ENCODE peak calls at places on chromosome 3, in eight cellular contexts. Z, N, R, E, S, Y, V and W are unnamed samples.
A peak's percentile ranks its signal among the peaks of the same experiment; 100 is the strongest.

GRCh38 chr3:124832782-124833709 is 54.1 kb downstream of the ITGB5 start:
- DNase-seq in Y (no peak), V (no peak), N (no peak), Z (peak; percentile 80), S (peak; percentile 78), E (no peak), R (no peak), W (peak; percentile 47)

GRCh38 chr3:17928502-17929145 is 186.2 kb upstream of the TBC1D5 start:
- DNase-seq in V (no peak), R (no peak), Z (no peak), E (no peak), S (no peak), Y (no peak), N (no peak), W (no peak)

GRCh38 chr3:176766862-176767261 is 430.4 kb downstream of the TBL1XR1 start:
- DNase-seq in Z (no peak), N (no peak), E (peak; percentile 60), V (no peak), R (no peak), Y (no peak), S (peak; percentile 5), W (no peak)

GRCh38 chr3:176651622-176652021 is 545.7 kb downstream of the TBL1XR1 start:
- DNase-seq in N (no peak), R (no peak), E (no peak), V (no peak), Y (no peak), Z (peak; percentile 10), S (no peak), W (no peak)

GRCh38 chr3:31724681-31725080 is 192.0 kb downstream of the STT3B start:
- DNase-seq in Z (peak; percentile 69), V (no peak), Y (no peak), E (peak; percentile 60), R (no peak), S (no peak), N (no peak), W (no peak)

GRCh38 chr3:113659121-113659531 is 37.3 kb downstream of the USF3 start:
- DNase-seq in V (no peak), Z (peak; percentile 39), E (no peak), Y (no peak), N (no peak), R (no peak), S (no peak), W (no peak)

GRCh38 chr3:119579366-119580147 is at the start of gene ADPRH:
- DNase-seq in S (peak; percentile 53), Z (peak; percentile 72), N (peak; percentile 86), R (peak; percentile 50), E (peak; percentile 65), V (peak; percentile 33), Y (peak; percentile 97), W (no peak)

GRCh38 chr3:101803152-101803782 is 24.3 kb downstream of the NXPE3 start:
- DNase-seq in R (peak; percentile 54), Z (peak; percentile 89), N (peak; percentile 51), V (no peak), E (peak; percentile 82), Y (no peak), S (no peak), W (peak; percentile 64)

GRCh38 chr3:52147804-52148203 is 6.4 kb downstream of the POC1A start:
- DNase-seq in N (no peak), S (no peak), V (no peak), Y (no peak), Z (peak; percentile 24), E (no peak), R (no peak), W (no peak)

GRCh38 chr3:10432156-10432845 is 73.1 kb downstream of the ATP2B2 start:
- DNase-seq in Y (peak; percentile 27), E (peak; percentile 19), Z (no peak), V (no peak), R (no peak), N (no peak), S (no peak), W (no peak)

GRCh38 chr3:152480282-152480953 is 211.7 kb downstream of the MBNL1 start:
- DNase-seq in S (no peak), E (no peak), V (no peak), R (no peak), Y (no peak), N (no peak), Z (no peak), W (no peak)

GRCh38 chr3:82978368-82978767 is 1216.9 kb upstream of the GBE1 start:
- DNase-seq in N (no peak), Z (peak; percentile 33), E (no peak), R (no peak), V (no peak), Y (no peak), S (no peak), W (no peak)

GRCh38 chr3:71504250-71505036 is 79.1 kb downstream of the FOXP1 start:
- DNase-seq in Y (no peak), Z (peak; percentile 90), R (no peak), V (no peak), N (no peak), E (peak; percentile 93), S (peak; percentile 89), W (peak; percentile 40)

GRCh38 chr3:153414972-153415371 is 252.9 kb downstream of the RAP2B start:
- DNase-seq in Z (peak; percentile 34), N (no peak), V (no peak), Y (no peak), S (no peak), E (no peak), R (no peak), W (no peak)

GRCh38 chr3:155332668-155333160 is 39.2 kb upstream of the STRIT1 start:
- DNase-seq in Z (no peak), R (no peak), S (no peak), V (no peak), N (no peak), Y (no peak), E (no peak), W (no peak)

GRCh38 chr3:123154346-123154985 is 47.3 kb upstream of the SEC22A start:
- DNase-seq in Z (no peak), S (no peak), Y (peak; percentile 41), R (peak; percentile 25), N (no peak), V (no peak), E (no peak), W (no peak)

GRCh38 chr3:82236257-82236656 is 474.8 kb upstream of the GBE1 start:
- DNase-seq in Z (no peak), R (no peak), S (no peak), V (no peak), E (no peak), N (no peak), Y (no peak), W (no peak)

GRCh38 chr3:61985020-61985419 is 388.3 kb downstream of the FEZF2 start:
- DNase-seq in S (no peak), V (no peak), R (no peak), Y (no peak), N (no peak), E (peak; percentile 67), Z (peak; percentile 67), W (peak; percentile 87)

GRCh38 chr3:37435572-37435971 is 261.2 kb upstream of the LRRFIP2 start:
- DNase-seq in Y (no peak), V (no peak), Z (no peak), S (no peak), N (no peak), R (no peak), E (no peak), W (no peak)

GRCh38 chr3:136023264-136023978 is 57.9 kb downstream of the PPP2R3A start:
- DNase-seq in N (no peak), Z (no peak), E (no peak), R (no peak), S (no peak), Y (no peak), V (no peak), W (no peak)

GRCh38 chr3:8307545-8308110 is 194.0 kb upstream of the LMCD1 start:
- DNase-seq in V (no peak), R (no peak), N (no peak), Y (no peak), Z (no peak), E (no peak), S (no peak), W (no peak)

GRCh38 chr3:25584011-25584789 is 80.5 kb downstream of the TOP2B start:
- DNase-seq in R (no peak), V (no peak), Z (no peak), S (no peak), Y (no peak), N (no peak), E (no peak), W (no peak)

GRCh38 chr3:50238549-50239026 is 2.6 kb downstream of the GNAI2 start:
- DNase-seq in S (no peak), E (peak; percentile 74), Y (peak; percentile 94), Z (no peak), N (peak; percentile 93), R (peak; percentile 82), V (no peak), W (no peak)
- H3K4me3 ChIP-seq in S (peak overlapping the region; percentile 80), E (peak overlapping the region; percentile 62), Y (peak overlapping the region; percentile 88), Z (peak overlapping the region; percentile 83), N (peak overlapping the region; percentile 54), R (no peak overlapping the region), V (peak overlapping the region; percentile 86), W (peak overlapping the region; percentile 86)

DNA sequence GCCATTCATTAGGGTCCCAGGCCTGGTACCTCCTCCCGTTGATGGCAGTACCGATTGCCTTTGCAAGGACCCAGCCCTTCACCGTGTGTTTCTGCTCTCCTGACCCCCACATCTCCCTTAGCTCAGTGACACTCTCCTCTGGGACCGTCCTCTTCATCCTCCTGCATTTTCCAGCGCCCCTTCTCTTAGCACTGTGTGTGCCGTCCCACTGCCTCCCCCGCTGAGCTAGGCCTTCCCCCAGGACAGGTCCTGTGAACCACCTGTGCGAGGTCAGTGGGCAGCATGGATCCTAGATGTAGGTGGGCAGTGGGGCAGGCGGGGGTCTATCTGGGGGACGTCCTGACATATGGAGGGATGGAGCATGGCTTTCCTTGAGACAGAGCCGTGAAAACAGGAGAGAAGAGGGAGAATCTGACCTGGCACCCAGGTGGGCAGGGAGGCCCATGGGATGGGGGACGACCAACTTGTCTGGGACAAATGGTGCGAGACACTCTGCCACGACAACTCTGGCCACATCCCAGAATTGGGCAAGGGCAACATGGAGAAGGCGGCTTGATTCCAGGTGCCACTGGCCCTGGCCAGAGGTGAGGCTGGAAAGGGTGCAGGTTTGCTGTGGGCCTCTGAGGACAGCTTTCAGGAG is 87.7 kb upstream of the ALDH1L1 start:
- DNase-seq in N (no peak), V (no peak), R (no peak), S (no peak), Y (no peak), E (no peak), Z (no peak), W (no peak)
- H3K4me3 ChIP-seq in N (no peak overlapping the region), V (no peak overlapping the region), R (no peak overlapping the region), S (no peak overlapping the region), Y (peak overlapping the region; percentile 47), E (no peak overlapping the region), Z (peak overlapping the region; percentile 52), W (peak overlapping the region; percentile 32)

GRCh38 chr3:42581709-42582473 is at the start of gene SEC22C:
- DNase-seq in V (no peak), N (peak; percentile 95), R (peak; percentile 93), E (peak; percentile 95), Z (peak; percentile 93), Y (peak; percentile 98), S (peak; percentile 65), W (peak; percentile 71)
- H3K4me3 ChIP-seq in V (peak within 1 kb of the TSS; percentile 85), N (peak within 1 kb of the TSS; percentile 64), R (peak within 1 kb of the TSS; percentile 67), E (peak within 1 kb of the TSS; percentile 76), Z (peak within 1 kb of the TSS; percentile 92), Y (peak within 1 kb of the TSS; percentile 67), S (peak within 1 kb of the TSS; percentile 73), W (peak within 1 kb of the TSS; percentile 80)

GRCh38 chr3:190883141-190883540 is 20.6 kb upstream of the GMNC start:
- DNase-seq in E (no peak), Y (no peak), S (no peak), R (no peak), V (no peak), Z (no peak), N (no peak), W (no peak)

GRCh38 chr3:190886945-190887344 is 24.5 kb upstream of the GMNC start:
- DNase-seq in S (peak; percentile 58), V (no peak), E (peak; percentile 55), N (no peak), Y (no peak), R (no peak), Z (no peak), W (no peak)

GRCh38 chr3:190883973-190884832 is 21.7 kb upstream of the GMNC start:
- DNase-seq in V (peak; percentile 56), N (peak; percentile 21), Z (peak; percentile 81), S (no peak), R (peak; percentile 28), E (peak; percentile 67), Y (no peak), W (peak; percentile 44)
- H3K4me3 ChIP-seq in V (no peak overlapping the region), N (no peak overlapping the region), Z (no peak overlapping the region), S (no peak overlapping the region), R (no peak overlapping the region), E (no peak overlapping the region), Y (no peak overlapping the region), W (no peak overlapping the region)